ENCODE peak calls at places on chromosomes 6 and 20, in four cellular contexts. Z, K, N and X are unnamed samples.

GRCh38 chr6:27775796-27776184 is 136.4 kb downstream of the OR2B2 start:
- DNase-seq in Z (no peak), K (no peak), N (no peak), X (no peak)

GRCh38 chr20:53003420-53003819 is 31.3 kb downstream of the TSHZ2 start:
- DNase-seq in Z (peak), K (no peak), N (no peak), X (no peak)

GRCh38 chr20:63138855-63139341 is 77.0 kb downstream of the YTHDF1 start:
- DNase-seq in Z (peak), K (no peak), N (peak), X (peak)

GRCh38 chr6:26032387-26033131 is 54.7 kb upstream of the HFE start:
- DNase-seq in Z (peak), K (no peak), N (no peak), X (no peak)

GRCh38 chr6:111957623-111958315 is 84.5 kb upstream of the FYN start:
- DNase-seq in Z (no peak), K (no peak), N (no peak), X (no peak)

GRCh38 chr6:71383891-71384489 is 95.4 kb downstream of the OGFRL1 start:
- DNase-seq in Z (peak), K (peak), N (no peak), X (no peak)

GRCh38 chr20:50513169-50514034 is 3.2 kb downstream of the PTPN1 start:
- DNase-seq in Z (peak), K (no peak), N (no peak), X (no peak)

GRCh38 chr6:54291146-54291545 is 17.1 kb upstream of the TINAG start:
- DNase-seq in Z (peak), K (no peak), N (no peak), X (no peak)

GRCh38 chr6:12150812-12151432 is 138.8 kb downstream of the HIVEP1 start:
- DNase-seq in Z (no peak), K (peak), N (no peak), X (peak)

GRCh38 chr6:108667984-108668383 is 107.3 kb downstream of the FOXO3 start:
- DNase-seq in Z (peak), K (peak), N (no peak), X (no peak)

GRCh38 chr20:32830437-32830836 is 10.7 kb downstream of the MAPRE1 start:
- DNase-seq in Z (peak), K (peak), N (no peak), X (no peak)

GRCh38 chr20:33826270-33826897 is 15.2 kb downstream of the CHMP4B start:
- DNase-seq in Z (no peak), K (no peak), N (no peak), X (no peak)

GRCh38 chr6:37171141-37171969 is 1.4 kb downstream of the PIM1 start:
- DNase-seq in Z (peak), K (peak), N (peak), X (peak)

GRCh38 chr20:36544134-36545018 is 3.1 kb downstream of the MYL9 start:
- DNase-seq in Z (peak), K (peak), N (peak), X (peak)

GRCh38 chr20:34537651-34538050 is 20.9 kb upstream of the MAP1LC3A start:
- DNase-seq in Z (no peak), K (no peak), N (peak), X (no peak)

GRCh38 chr6:5205877-5206840 is 54.6 kb downstream of the LYRM4 start:
- DNase-seq in Z (peak), K (peak), N (no peak), X (no peak)

GRCh38 chr6:162343196-162343901 is 384.2 kb downstream of the PRKN start:
- DNase-seq in Z (no peak), K (no peak), N (no peak), X (no peak)

GRCh38 chr6:55276745-55277627 is 50.3 kb upstream of the GFRAL start:
- DNase-seq in Z (peak), K (peak), N (no peak), X (no peak)

GRCh38 chr6:152313542-152314482 is 323.4 kb downstream of the SYNE1 start:
- DNase-seq in Z (peak), K (no peak), N (no peak), X (no peak)

GRCh38 chr6:144559865-144560603 is 274.9 kb downstream of the UTRN start:
- DNase-seq in Z (peak), K (no peak), N (no peak), X (no peak)

GRCh38 chr6:1608976-1609661 is 596 bp upstream of the FOXC1 start:
- DNase-seq in Z (peak), K (no peak), N (peak), X (no peak)
- H3K4me3 ChIP-seq in Z (peak), K (no peak), N (peak), X (peak)

GRCh38 chr6:46129634-46130505 is at the start of gene ENPP4:
- DNase-seq in Z (peak), K (peak), N (peak), X (peak)
- H3K4me3 ChIP-seq in Z (peak), K (peak), N (peak), X (peak)

GRCh38 chr6:6543181-6543879 is 45.2 kb upstream of the LY86 start:
- DNase-seq in Z (no peak), K (no peak), N (no peak), X (no peak)

GRCh38 chr6:6545616-6546317 is 42.8 kb upstream of the LY86 start:
- DNase-seq in Z (no peak), K (no peak), N (no peak), X (no peak)

GRCh38 chr6:6547111-6547879 is 41.2 kb upstream of the LY86 start:
- DNase-seq in Z (peak), K (peak), N (peak), X (peak)

GRCh38 chr6:6542357-6542756 is 46.2 kb upstream of the LY86 start:
- DNase-seq in Z (no peak), K (no peak), N (no peak), X (no peak)

GRCh38 chr6:6546318-6547110 is 42.0 kb upstream of the LY86 start:
- DNase-seq in Z (peak), K (peak), N (peak), X (peak)
- H3K4me3 ChIP-seq in Z (peak), K (peak), N (peak), X (peak)

GRCh38 chr6:18335948-18336347 is 51.2 kb upstream of the RNF144B start:
- DNase-seq in Z (no peak), K (no peak), N (no peak), X (no peak)
- H3K4me3 ChIP-seq in Z (no peak), K (no peak), N (no peak), X (no peak)

GRCh38 chr20:3712279-3712873 is at the start of gene SIGLEC1:
- DNase-seq in Z (no peak), K (no peak), N (no peak), X (peak)
- H3K4me3 ChIP-seq in Z (no peak), K (no peak), N (no peak), X (peak)

GRCh38 chr20:1652104-1652503 is 5.5 kb downstream of the SIRPG start:
- DNase-seq in Z (no peak), K (no peak), N (no peak), X (no peak)

GRCh38 chr20:1648101-1648500 is 9.5 kb downstream of the SIRPG start:
- DNase-seq in Z (no peak), K (no peak), N (no peak), X (no peak)

GRCh38 chr20:1644101-1644962 is 13.2 kb downstream of the SIRPG start:
- DNase-seq in Z (no peak), K (no peak), N (no peak), X (peak)

GRCh38 chr20:1651268-1651667 is 6.3 kb downstream of the SIRPG start:
- DNase-seq in Z (no peak), K (no peak), N (no peak), X (no peak)

DNA sequence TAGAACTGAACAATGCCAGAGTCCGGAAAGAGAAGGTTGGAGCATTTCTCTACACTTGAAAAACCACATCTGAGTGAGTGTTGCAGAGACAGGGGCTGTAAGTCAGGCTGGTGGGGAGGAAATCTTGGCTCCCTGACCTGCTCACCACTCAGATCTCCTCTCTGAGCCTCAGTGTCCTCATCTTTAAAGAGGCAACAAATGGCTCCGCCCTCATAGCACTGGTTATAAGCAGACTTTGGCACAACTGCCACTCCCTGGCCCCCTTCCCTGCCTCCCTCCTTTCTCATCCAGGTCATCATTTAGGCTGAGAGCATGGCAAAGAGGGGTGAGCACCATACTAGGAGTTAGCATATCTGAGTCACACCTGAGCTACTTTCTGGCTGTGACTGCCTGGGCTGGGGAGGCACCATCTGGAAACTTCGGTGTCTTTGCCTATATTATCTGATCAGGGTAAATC is 10.6 kb downstream of the SIRPG start:
- DNase-seq in Z (no peak), K (no peak), N (no peak), X (no peak)
- H3K4me3 ChIP-seq in Z (no peak), K (no peak), N (no peak), X (no peak)

DNA sequence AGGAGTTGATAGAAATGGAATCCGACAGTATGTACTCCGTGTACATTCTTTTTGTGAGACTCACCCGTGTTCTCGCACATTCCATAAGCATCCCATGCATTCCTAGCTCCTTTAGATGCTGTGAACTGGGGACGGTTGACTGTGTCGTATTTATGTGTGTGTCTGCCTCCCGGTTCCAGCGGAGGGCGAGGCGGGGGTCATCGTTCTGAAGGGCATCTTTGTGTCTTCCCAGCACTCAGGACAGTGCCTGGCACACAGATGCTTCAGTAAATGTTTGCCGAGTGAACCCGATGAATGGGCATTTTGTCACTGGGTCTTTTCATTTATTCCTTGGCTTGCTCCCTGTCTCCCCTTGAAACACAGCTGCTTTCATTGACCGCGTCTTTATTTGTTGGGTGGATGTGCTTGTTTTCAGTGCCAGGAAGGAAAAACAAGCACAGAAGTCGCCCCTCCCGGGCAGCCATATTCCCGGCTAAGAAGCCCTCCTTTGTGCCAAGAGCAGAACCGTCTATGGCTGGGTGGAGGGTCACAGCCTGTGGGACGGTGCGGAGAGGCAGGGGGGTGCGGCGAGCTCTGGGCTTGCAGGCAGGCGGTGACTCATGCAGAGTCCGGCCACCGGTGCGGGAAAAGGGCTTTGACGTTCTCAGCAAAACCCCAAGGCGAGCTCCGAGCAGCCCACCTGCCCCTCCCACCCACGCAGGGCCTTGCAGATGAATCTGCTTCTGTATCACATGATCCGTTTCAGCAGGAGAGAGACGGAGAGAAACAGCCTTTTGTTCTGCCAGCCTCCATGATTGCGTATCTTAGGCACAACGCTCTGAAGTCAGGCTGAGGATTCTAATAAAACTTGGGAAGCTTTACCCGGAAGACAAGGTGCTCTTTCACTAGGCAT is 11.2 kb upstream of the PSMG4 start:
- DNase-seq in Z (peak), K (peak), N (peak), X (no peak)
- H3K4me3 ChIP-seq in Z (peak), K (no peak), N (no peak), X (peak)

DNA sequence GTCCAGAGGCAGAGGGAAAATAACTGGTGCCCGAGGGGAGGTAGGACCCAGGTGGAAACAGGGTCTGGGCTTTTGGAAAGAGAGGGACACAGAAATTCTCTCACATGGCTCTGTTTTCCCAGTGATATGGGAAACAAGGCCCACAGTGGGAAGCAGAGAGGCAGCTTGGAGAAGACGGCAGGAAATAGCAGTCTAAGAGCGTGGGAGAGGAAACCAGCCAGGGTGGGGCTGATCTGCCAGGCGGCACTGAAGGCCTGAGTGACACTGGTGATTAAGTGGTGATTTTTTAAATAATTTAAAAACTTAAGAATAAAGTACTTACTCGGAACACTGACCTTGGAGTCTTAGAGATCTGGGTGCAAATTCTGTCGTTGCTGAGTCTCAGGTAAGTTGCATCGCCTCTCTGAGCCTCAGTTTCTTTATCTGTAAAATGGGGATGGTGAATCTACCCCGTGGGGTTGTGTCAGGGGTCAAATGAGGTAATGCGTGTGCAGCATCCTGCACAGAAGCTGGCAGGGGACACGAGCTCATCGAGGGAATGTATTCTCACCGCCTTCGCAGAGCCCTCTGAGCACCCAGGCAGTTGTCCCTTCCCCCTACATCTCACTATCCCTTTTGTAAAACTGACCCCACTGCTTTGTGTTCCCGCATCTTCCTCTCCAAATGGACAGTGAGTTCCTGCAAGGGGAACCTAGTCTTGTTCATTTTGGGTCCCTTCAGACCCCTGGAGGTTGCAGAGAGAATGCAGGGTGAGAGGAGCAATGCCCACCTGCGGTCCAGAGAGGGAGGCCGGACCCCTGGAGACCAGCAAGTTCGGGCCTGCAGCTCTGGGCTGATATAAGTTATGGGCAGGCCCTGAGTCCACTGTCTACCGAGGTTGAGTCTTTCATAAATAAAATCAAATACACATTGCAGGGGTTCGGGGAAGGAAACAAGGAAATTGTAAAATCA is 228.6 kb upstream of the PMEPA1 start:
- DNase-seq in Z (peak), K (no peak), N (peak), X (no peak)
- H3K4me3 ChIP-seq in Z (no peak), K (no peak), N (no peak), X (no peak)

GRCh38 chr6:30500421-30501069 is 11.2 kb downstream of the HLA-E start:
- DNase-seq in Z (peak), K (no peak), N (no peak), X (no peak)
- H3K4me3 ChIP-seq in Z (no peak), K (no peak), N (no peak), X (no peak)